ENCODE peak calls at places on chromosome 15, in five cellular contexts. X, F, G, U and Z are unnamed samples.

GRCh38 chr15:92494791-92495190 is 101.1 kb downstream of the ST8SIA2 start:
- DNase-seq in X (no peak), F (no peak), G (no peak), U (no peak), Z (no peak)

GRCh38 chr15:71945012-71945411 is 134.7 kb downstream of the NR2E3 start:
- DNase-seq in X (no peak), F (no peak), G (no peak), U (peak; percentile 13), Z (no peak)

GRCh38 chr15:66214236-66214635 is 39.3 kb downstream of the MEGF11 start:
- DNase-seq in X (no peak), F (no peak), G (no peak), U (no peak), Z (no peak)

GRCh38 chr15:71083349-71083748 is 31.9 kb upstream of the THSD4 start:
- DNase-seq in X (no peak), F (no peak), G (no peak), U (peak; percentile 68), Z (peak; percentile 36)

GRCh38 chr15:57421540-57421939 is 45.2 kb downstream of the CGNL1 start:
- DNase-seq in X (no peak), F (no peak), G (no peak), U (no peak), Z (no peak)

GRCh38 chr15:96125681-96126080 is 204.8 kb upstream of the NR2F2 start:
- DNase-seq in X (no peak), F (no peak), G (no peak), U (peak; percentile 74), Z (no peak)

GRCh38 chr15:35958021-35958420 is 412.1 kb upstream of the DPH6 start:
- DNase-seq in X (no peak), F (no peak), G (no peak), U (peak; percentile 7), Z (no peak)

GRCh38 chr15:25712961-25713355 is 150.2 kb downstream of the ATP10A start:
- DNase-seq in X (no peak), F (no peak), G (no peak), U (no peak), Z (no peak)

GRCh38 chr15:33675246-33675645 is 293.1 kb upstream of the CHRM5 start:
- DNase-seq in X (no peak), F (no peak), G (no peak), U (peak; percentile 53), Z (no peak)

GRCh38 chr15:88714782-88715372 is 76.1 kb downstream of the ISG20 start:
- DNase-seq in X (no peak), F (no peak), G (no peak), U (no peak), Z (no peak)

GRCh38 chr15:93495799-93496637 is 407.0 kb upstream of the RGMA start:
- DNase-seq in X (no peak), F (no peak), G (no peak), U (no peak), Z (no peak)

GRCh38 chr15:88994286-88994685 is 81.1 kb upstream of the MFGE8 start:
- DNase-seq in X (no peak), F (no peak), G (no peak), U (peak; percentile 22), Z (no peak)

GRCh38 chr15:22806664-22807063 is 20.2 kb downstream of the NIPA1 start:
- DNase-seq in X (no peak), F (no peak), G (no peak), U (no peak), Z (no peak)

GRCh38 chr15:39140060-39140604 is 440.7 kb upstream of the THBS1 start:
- DNase-seq in X (no peak), F (no peak), G (no peak), U (peak; percentile 95), Z (no peak)

GRCh38 chr15:69891070-69891491 is 206.6 kb downstream of the TLE3 start:
- DNase-seq in X (no peak), F (no peak), G (no peak), U (no peak), Z (no peak)

GRCh38 chr15:89087066-89087829 is 1.0 kb upstream of the ABHD2 start:
- DNase-seq in X (no peak), F (no peak), G (no peak), U (no peak), Z (no peak)

GRCh38 chr15:100711479-100712130 is 109.2 kb downstream of the ASB7 start:
- DNase-seq in X (no peak), F (no peak), G (no peak), U (no peak), Z (no peak)

GRCh38 chr15:45456212-45457106 is 66.1 kb downstream of the SLC30A4 start:
- DNase-seq in X (peak; percentile 28), F (no peak), G (peak; percentile 68), U (peak; percentile 100), Z (no peak)